ENCODE peak calls at places on chromosomes 3 and 15, in seven cellular contexts. One of them, this sample, is unnamed.

GRCh38 chr3:176724360-176724759 is 472.9 kb downstream of the TBL1XR1 start:
- DNase-seq in Caki2: no peak
- DNase-seq in activated CD4-positive, alpha-beta T cell treated with anti-CD3 and anti-CD28 coated beads, Interleukin-2, amount 50 U/mL, for 48 hours: no peak
- DNase-seq in NCI-H446 treated with DMSO at 0.1 percent for 48 hours: no peak
- DNase-seq in uterus: no peak
- DNase-seq in AG20443: no peak
- DNase-seq in heart left ventricle: no peak
- DNase-seq in this sample: no peak

GRCh38 chr3:56864090-56864489 is 62.3 kb upstream of the ARHGEF3 start:
- DNase-seq in Caki2: no peak
- DNase-seq in activated CD4-positive, alpha-beta T cell treated with anti-CD3 and anti-CD28 coated beads, Interleukin-2, amount 50 U/mL, for 48 hours: peak
- DNase-seq in NCI-H446 treated with DMSO at 0.1 percent for 48 hours: no peak
- DNase-seq in uterus: no peak
- DNase-seq in AG20443: no peak
- DNase-seq in heart left ventricle: no peak
- DNase-seq in this sample: no peak

GRCh38 chr15:44426975-44427755 is at the start of gene CTDSPL2:
- DNase-seq in Caki2: peak
- DNase-seq in activated CD4-positive, alpha-beta T cell treated with anti-CD3 and anti-CD28 coated beads, Interleukin-2, amount 50 U/mL, for 48 hours: peak
- DNase-seq in NCI-H446 treated with DMSO at 0.1 percent for 48 hours: peak
- DNase-seq in uterus: peak
- DNase-seq in AG20443: peak
- DNase-seq in heart left ventricle: peak
- DNase-seq in this sample: peak

GRCh38 chr3:78846688-78847087 is 921.1 kb downstream of the ROBO1 start:
- DNase-seq in Caki2: no peak
- DNase-seq in activated CD4-positive, alpha-beta T cell treated with anti-CD3 and anti-CD28 coated beads, Interleukin-2, amount 50 U/mL, for 48 hours: no peak
- DNase-seq in NCI-H446 treated with DMSO at 0.1 percent for 48 hours: no peak
- DNase-seq in uterus: no peak
- DNase-seq in AG20443: peak
- DNase-seq in heart left ventricle: no peak
- DNase-seq in this sample: no peak

GRCh38 chr15:88454867-88455810 is 12.0 kb downstream of the MRPL46 start:
- DNase-seq in Caki2: peak
- DNase-seq in activated CD4-positive, alpha-beta T cell treated with anti-CD3 and anti-CD28 coated beads, Interleukin-2, amount 50 U/mL, for 48 hours: peak
- DNase-seq in NCI-H446 treated with DMSO at 0.1 percent for 48 hours: peak
- DNase-seq in uterus: peak
- DNase-seq in AG20443: peak
- DNase-seq in heart left ventricle: peak
- DNase-seq in this sample: no peak

GRCh38 chr15:91308209-91308608 is 208.2 kb downstream of the SV2B start:
- DNase-seq in Caki2: no peak
- DNase-seq in activated CD4-positive, alpha-beta T cell treated with anti-CD3 and anti-CD28 coated beads, Interleukin-2, amount 50 U/mL, for 48 hours: no peak
- DNase-seq in NCI-H446 treated with DMSO at 0.1 percent for 48 hours: no peak
- DNase-seq in uterus: no peak
- DNase-seq in AG20443: no peak
- DNase-seq in heart left ventricle: no peak
- DNase-seq in this sample: no peak

GRCh38 chr15:33561407-33561806 is 250.6 kb downstream of the RYR3 start:
- DNase-seq in Caki2: no peak
- DNase-seq in activated CD4-positive, alpha-beta T cell treated with anti-CD3 and anti-CD28 coated beads, Interleukin-2, amount 50 U/mL, for 48 hours: no peak
- DNase-seq in NCI-H446 treated with DMSO at 0.1 percent for 48 hours: no peak
- DNase-seq in uterus: no peak
- DNase-seq in AG20443: no peak
- DNase-seq in heart left ventricle: no peak
- DNase-seq in this sample: no peak

GRCh38 chr15:41838400-41838897 is at the start of gene PLA2G4B:
- DNase-seq in Caki2: no peak
- DNase-seq in activated CD4-positive, alpha-beta T cell treated with anti-CD3 and anti-CD28 coated beads, Interleukin-2, amount 50 U/mL, for 48 hours: no peak
- DNase-seq in NCI-H446 treated with DMSO at 0.1 percent for 48 hours: no peak
- DNase-seq in uterus: no peak
- DNase-seq in AG20443: no peak
- DNase-seq in heart left ventricle: peak
- DNase-seq in this sample: no peak

GRCh38 chr3:133455281-133455680 is 55.4 kb downstream of the BFSP2 start:
- DNase-seq in Caki2: no peak
- DNase-seq in activated CD4-positive, alpha-beta T cell treated with anti-CD3 and anti-CD28 coated beads, Interleukin-2, amount 50 U/mL, for 48 hours: no peak
- DNase-seq in NCI-H446 treated with DMSO at 0.1 percent for 48 hours: no peak
- DNase-seq in uterus: no peak
- DNase-seq in AG20443: no peak
- DNase-seq in heart left ventricle: no peak
- DNase-seq in this sample: no peak

GRCh38 chr3:105598047-105598796 is 231.5 kb downstream of the ALCAM start:
- DNase-seq in Caki2: peak
- DNase-seq in activated CD4-positive, alpha-beta T cell treated with anti-CD3 and anti-CD28 coated beads, Interleukin-2, amount 50 U/mL, for 48 hours: no peak
- DNase-seq in NCI-H446 treated with DMSO at 0.1 percent for 48 hours: no peak
- DNase-seq in uterus: no peak
- DNase-seq in AG20443: peak
- DNase-seq in heart left ventricle: no peak
- DNase-seq in this sample: no peak

GRCh38 chr15:94119923-94120775 is 111.2 kb upstream of the MCTP2 start:
- DNase-seq in Caki2: peak
- DNase-seq in activated CD4-positive, alpha-beta T cell treated with anti-CD3 and anti-CD28 coated beads, Interleukin-2, amount 50 U/mL, for 48 hours: peak
- DNase-seq in NCI-H446 treated with DMSO at 0.1 percent for 48 hours: peak
- DNase-seq in uterus: peak
- DNase-seq in AG20443: peak
- DNase-seq in heart left ventricle: peak
- DNase-seq in this sample: peak

GRCh38 chr3:63508775-63509174 is 143.7 kb upstream of the SNTN start:
- DNase-seq in Caki2: no peak
- DNase-seq in activated CD4-positive, alpha-beta T cell treated with anti-CD3 and anti-CD28 coated beads, Interleukin-2, amount 50 U/mL, for 48 hours: no peak
- DNase-seq in NCI-H446 treated with DMSO at 0.1 percent for 48 hours: no peak
- DNase-seq in uterus: no peak
- DNase-seq in AG20443: no peak
- DNase-seq in heart left ventricle: no peak
- DNase-seq in this sample: no peak

GRCh38 chr3:46449755-46450552 is 14.8 kb downstream of the LTF start:
- DNase-seq in Caki2: no peak
- DNase-seq in activated CD4-positive, alpha-beta T cell treated with anti-CD3 and anti-CD28 coated beads, Interleukin-2, amount 50 U/mL, for 48 hours: peak
- DNase-seq in NCI-H446 treated with DMSO at 0.1 percent for 48 hours: no peak
- DNase-seq in uterus: no peak
- DNase-seq in AG20443: peak
- DNase-seq in heart left ventricle: no peak
- DNase-seq in this sample: no peak

GRCh38 chr3:61250784-61251173 is 473 bp downstream of the FHIT start:
- DNase-seq in Caki2: no peak
- DNase-seq in activated CD4-positive, alpha-beta T cell treated with anti-CD3 and anti-CD28 coated beads, Interleukin-2, amount 50 U/mL, for 48 hours: peak
- DNase-seq in NCI-H446 treated with DMSO at 0.1 percent for 48 hours: no peak
- DNase-seq in uterus: peak
- DNase-seq in AG20443: peak
- DNase-seq in heart left ventricle: peak
- DNase-seq in this sample: peak

GRCh38 chr3:148958681-148959080 is 32.7 kb upstream of the GYG1 start:
- DNase-seq in Caki2: no peak
- DNase-seq in activated CD4-positive, alpha-beta T cell treated with anti-CD3 and anti-CD28 coated beads, Interleukin-2, amount 50 U/mL, for 48 hours: no peak
- DNase-seq in NCI-H446 treated with DMSO at 0.1 percent for 48 hours: no peak
- DNase-seq in uterus: no peak
- DNase-seq in AG20443: no peak
- DNase-seq in heart left ventricle: no peak
- DNase-seq in this sample: no peak

GRCh38 chr3:143037867-143038266 is 36.5 kb downstream of the U2SURP start:
- DNase-seq in Caki2: no peak
- DNase-seq in activated CD4-positive, alpha-beta T cell treated with anti-CD3 and anti-CD28 coated beads, Interleukin-2, amount 50 U/mL, for 48 hours: no peak
- DNase-seq in NCI-H446 treated with DMSO at 0.1 percent for 48 hours: no peak
- DNase-seq in uterus: no peak
- DNase-seq in AG20443: no peak
- DNase-seq in heart left ventricle: no peak
- DNase-seq in this sample: no peak

GRCh38 chr3:64178419-64178818 is 46.8 kb downstream of the PRICKLE2 start:
- DNase-seq in Caki2: no peak
- DNase-seq in activated CD4-positive, alpha-beta T cell treated with anti-CD3 and anti-CD28 coated beads, Interleukin-2, amount 50 U/mL, for 48 hours: no peak
- DNase-seq in NCI-H446 treated with DMSO at 0.1 percent for 48 hours: no peak
- DNase-seq in uterus: no peak
- DNase-seq in AG20443: no peak
- DNase-seq in heart left ventricle: no peak
- DNase-seq in this sample: no peak

GRCh38 chr15:94028809-94029208 is 202.6 kb upstream of the MCTP2 start:
- DNase-seq in Caki2: no peak
- DNase-seq in activated CD4-positive, alpha-beta T cell treated with anti-CD3 and anti-CD28 coated beads, Interleukin-2, amount 50 U/mL, for 48 hours: no peak
- DNase-seq in NCI-H446 treated with DMSO at 0.1 percent for 48 hours: no peak
- DNase-seq in uterus: no peak
- DNase-seq in AG20443: no peak
- DNase-seq in heart left ventricle: no peak
- DNase-seq in this sample: no peak

GRCh38 chr15:28084547-28084946 is 14.6 kb downstream of the OCA2 start:
- DNase-seq in Caki2: no peak
- DNase-seq in activated CD4-positive, alpha-beta T cell treated with anti-CD3 and anti-CD28 coated beads, Interleukin-2, amount 50 U/mL, for 48 hours: no peak
- DNase-seq in NCI-H446 treated with DMSO at 0.1 percent for 48 hours: no peak
- DNase-seq in uterus: no peak
- DNase-seq in AG20443: peak
- DNase-seq in heart left ventricle: no peak
- DNase-seq in this sample: no peak

GRCh38 chr15:62569460-62570404 is 404.6 kb upstream of the C2CD4B start:
- DNase-seq in Caki2: peak
- DNase-seq in activated CD4-positive, alpha-beta T cell treated with anti-CD3 and anti-CD28 coated beads, Interleukin-2, amount 50 U/mL, for 48 hours: no peak
- DNase-seq in NCI-H446 treated with DMSO at 0.1 percent for 48 hours: no peak
- DNase-seq in uterus: no peak
- DNase-seq in AG20443: peak
- DNase-seq in heart left ventricle: peak
- DNase-seq in this sample: no peak

GRCh38 chr15:74438696-74439316 is 5.0 kb upstream of the SEMA7A start:
- DNase-seq in Caki2: peak
- DNase-seq in activated CD4-positive, alpha-beta T cell treated with anti-CD3 and anti-CD28 coated beads, Interleukin-2, amount 50 U/mL, for 48 hours: peak
- DNase-seq in NCI-H446 treated with DMSO at 0.1 percent for 48 hours: peak
- DNase-seq in uterus: peak
- DNase-seq in AG20443: peak
- DNase-seq in heart left ventricle: peak
- DNase-seq in this sample: peak

GRCh38 chr3:115713247-115713646 is 89.9 kb downstream of the GAP43 start:
- DNase-seq in Caki2: no peak
- DNase-seq in activated CD4-positive, alpha-beta T cell treated with anti-CD3 and anti-CD28 coated beads, Interleukin-2, amount 50 U/mL, for 48 hours: no peak
- DNase-seq in NCI-H446 treated with DMSO at 0.1 percent for 48 hours: peak
- DNase-seq in uterus: no peak
- DNase-seq in AG20443: peak
- DNase-seq in heart left ventricle: peak
- DNase-seq in this sample: no peak

GRCh38 chr3:138082085-138082991 is 33.1 kb downstream of the DZIP1L start:
- DNase-seq in Caki2: peak
- DNase-seq in activated CD4-positive, alpha-beta T cell treated with anti-CD3 and anti-CD28 coated beads, Interleukin-2, amount 50 U/mL, for 48 hours: peak
- DNase-seq in NCI-H446 treated with DMSO at 0.1 percent for 48 hours: no peak
- DNase-seq in uterus: peak
- DNase-seq in AG20443: peak
- DNase-seq in heart left ventricle: no peak
- DNase-seq in this sample: no peak

GRCh38 chr3:151460774-151461450 is at the start of gene IGSF10:
- DNase-seq in Caki2: no peak
- DNase-seq in activated CD4-positive, alpha-beta T cell treated with anti-CD3 and anti-CD28 coated beads, Interleukin-2, amount 50 U/mL, for 48 hours: no peak
- DNase-seq in NCI-H446 treated with DMSO at 0.1 percent for 48 hours: no peak
- DNase-seq in uterus: no peak
- DNase-seq in AG20443: peak
- DNase-seq in heart left ventricle: no peak
- DNase-seq in this sample: no peak

GRCh38 chr3:41418961-41419691 is 219.8 kb downstream of the CTNNB1 start:
- DNase-seq in Caki2: peak
- DNase-seq in activated CD4-positive, alpha-beta T cell treated with anti-CD3 and anti-CD28 coated beads, Interleukin-2, amount 50 U/mL, for 48 hours: peak
- DNase-seq in NCI-H446 treated with DMSO at 0.1 percent for 48 hours: no peak
- DNase-seq in uterus: no peak
- DNase-seq in AG20443: peak
- DNase-seq in heart left ventricle: no peak
- DNase-seq in this sample: no peak

GRCh38 chr3:158261371-158261991 is 151.6 kb downstream of the RSRC1 start:
- DNase-seq in Caki2: no peak
- DNase-seq in activated CD4-positive, alpha-beta T cell treated with anti-CD3 and anti-CD28 coated beads, Interleukin-2, amount 50 U/mL, for 48 hours: no peak
- DNase-seq in NCI-H446 treated with DMSO at 0.1 percent for 48 hours: no peak
- DNase-seq in uterus: no peak
- DNase-seq in AG20443: no peak
- DNase-seq in heart left ventricle: no peak
- DNase-seq in this sample: no peak

GRCh38 chr15:70954176-70954575 is 61.5 kb downstream of the LRRC49 start:
- DNase-seq in Caki2: no peak
- DNase-seq in activated CD4-positive, alpha-beta T cell treated with anti-CD3 and anti-CD28 coated beads, Interleukin-2, amount 50 U/mL, for 48 hours: no peak
- DNase-seq in NCI-H446 treated with DMSO at 0.1 percent for 48 hours: no peak
- DNase-seq in uterus: no peak
- DNase-seq in AG20443: peak
- DNase-seq in heart left ventricle: no peak
- DNase-seq in this sample: no peak

GRCh38 chr3:149816986-149817385 is 4.0 kb downstream of the RNF13 start:
- DNase-seq in Caki2: no peak
- DNase-seq in activated CD4-positive, alpha-beta T cell treated with anti-CD3 and anti-CD28 coated beads, Interleukin-2, amount 50 U/mL, for 48 hours: no peak
- DNase-seq in NCI-H446 treated with DMSO at 0.1 percent for 48 hours: no peak
- DNase-seq in uterus: no peak
- DNase-seq in AG20443: peak
- DNase-seq in heart left ventricle: no peak
- DNase-seq in this sample: no peak

GRCh38 chr3:14587733-14588360 is 47.7 kb upstream of the GRIP2 start:
- DNase-seq in Caki2: peak
- DNase-seq in activated CD4-positive, alpha-beta T cell treated with anti-CD3 and anti-CD28 coated beads, Interleukin-2, amount 50 U/mL, for 48 hours: no peak
- DNase-seq in NCI-H446 treated with DMSO at 0.1 percent for 48 hours: no peak
- DNase-seq in uterus: no peak
- DNase-seq in AG20443: peak
- DNase-seq in heart left ventricle: no peak
- DNase-seq in this sample: no peak

GRCh38 chr3:29764059-29764458 is 483.2 kb downstream of the RBMS3 start:
- DNase-seq in Caki2: no peak
- DNase-seq in activated CD4-positive, alpha-beta T cell treated with anti-CD3 and anti-CD28 coated beads, Interleukin-2, amount 50 U/mL, for 48 hours: no peak
- DNase-seq in NCI-H446 treated with DMSO at 0.1 percent for 48 hours: peak
- DNase-seq in uterus: no peak
- DNase-seq in AG20443: no peak
- DNase-seq in heart left ventricle: no peak
- DNase-seq in this sample: no peak

GRCh38 chr3:125073506-125073905 is 17.7 kb upstream of the HEG1 start:
- DNase-seq in Caki2: no peak
- DNase-seq in activated CD4-positive, alpha-beta T cell treated with anti-CD3 and anti-CD28 coated beads, Interleukin-2, amount 50 U/mL, for 48 hours: no peak
- DNase-seq in NCI-H446 treated with DMSO at 0.1 percent for 48 hours: peak
- DNase-seq in uterus: no peak
- DNase-seq in AG20443: no peak
- DNase-seq in heart left ventricle: no peak
- DNase-seq in this sample: no peak

GRCh38 chr3:111924283-111924682 is 54.5 kb upstream of the ABHD10 start:
- DNase-seq in Caki2: no peak
- DNase-seq in activated CD4-positive, alpha-beta T cell treated with anti-CD3 and anti-CD28 coated beads, Interleukin-2, amount 50 U/mL, for 48 hours: no peak
- DNase-seq in NCI-H446 treated with DMSO at 0.1 percent for 48 hours: no peak
- DNase-seq in uterus: no peak
- DNase-seq in AG20443: no peak
- DNase-seq in heart left ventricle: peak
- DNase-seq in this sample: no peak

GRCh38 chr3:121648219-121648958 is 12.3 kb downstream of the HCLS1 start:
- DNase-seq in Caki2: no peak
- DNase-seq in activated CD4-positive, alpha-beta T cell treated with anti-CD3 and anti-CD28 coated beads, Interleukin-2, amount 50 U/mL, for 48 hours: no peak
- DNase-seq in NCI-H446 treated with DMSO at 0.1 percent for 48 hours: peak
- DNase-seq in uterus: no peak
- DNase-seq in AG20443: no peak
- DNase-seq in heart left ventricle: peak
- DNase-seq in this sample: no peak

This sample was measured in activated T-helper 2 cell treated with anti-CD3 and anti-CD28 coated beads, Interferon-gamma antibody, Interleukin-2, Interleukin-4, amounts not matched to agents 10 μg/mL and 5 μg/mL and 100 μg/mL, durations not matched to agents 14 hours and 24 hours and 36 hours.